ENCODE peak calls at places on chromosomes 13 and 19, in eight cellular contexts. B is stomach, I is HTR-8/SVneo, P is T follicular helper cell, X is K562, Q is posterior cingulate gyrus, Y is upper lobe of right lung, K is AG20443. S is an unnamed sample.

GRCh38 chr19:53906211-53907192 is 2.6 kb upstream of the CACNG7 start:
- DNase-seq in B (peak), I (peak), P (peak), X (peak), Q (peak), Y (peak), K (peak), S (no peak)

GRCh38 chr19:38013913-38014575 is 107.0 kb downstream of the SIPA1L3 start:
- DNase-seq in B (no peak), I (no peak), P (no peak), X (no peak), Q (peak), Y (no peak), K (no peak), S (no peak)

GRCh38 chr19:53103903-53104203 is 631 bp upstream of the ZNF160 start:
- DNase-seq in B (no peak), I (no peak), P (no peak), X (no peak), Q (no peak), Y (no peak), K (no peak), S (no peak)

GRCh38 chr13:26050568-26051230 is 1.1 kb downstream of the SHISA2 start:
- DNase-seq in B (peak), I (no peak), P (no peak), X (no peak), Q (peak), Y (peak), K (peak), S (peak)

GRCh38 chr19:13843104-13843921 is 33.6 kb upstream of the NANOS3 start:
- DNase-seq in B (peak), I (no peak), P (no peak), X (no peak), Q (no peak), Y (peak), K (peak), S (no peak)

GRCh38 chr13:73520566-73521290 is 461.9 kb downstream of the KLF5 start:
- DNase-seq in B (no peak), I (no peak), P (no peak), X (no peak), Q (no peak), Y (no peak), K (no peak), S (no peak)

GRCh38 chr19:51107406-51108065 is 673 bp downstream of the CTU1 start:
- DNase-seq in B (no peak), I (no peak), P (no peak), X (no peak), Q (peak), Y (no peak), K (no peak), S (no peak)

GRCh38 chr13:33937373-33938087 is 119.6 kb downstream of the RFC3 start:
- DNase-seq in B (no peak), I (no peak), P (no peak), X (no peak), Q (no peak), Y (no peak), K (no peak), S (no peak)

GRCh38 chr13:34155931-34156607 is 338.1 kb downstream of the RFC3 start:
- DNase-seq in B (no peak), I (peak), P (no peak), X (no peak), Q (no peak), Y (no peak), K (no peak), S (no peak)